ENCODE peak calls at places on chromosomes 2 and 18, in four cellular contexts. One of them, this sample, is unnamed.

GRCh38 chr18:39480494-39481245 is 1915.1 kb upstream of the CELF4 start:
- DNase-seq in AG10803: no peak
- DNase-seq in mammary epithelial cell: no peak
- DNase-seq in mucosa of gallbladder: no peak
- DNase-seq in this sample: no peak

GRCh38 chr18:61892683-61893303 is at the start of gene RNF152:
- DNase-seq in AG10803: peak
- DNase-seq in mucosa of gallbladder: peak
- DNase-seq in mammary epithelial cell: peak
- DNase-seq in this sample: peak

GRCh38 chr18:75429975-75430374 is 2.5 kb upstream of the SMIM21 start:
- DNase-seq in mammary epithelial cell: no peak
- DNase-seq in AG10803: no peak
- DNase-seq in mucosa of gallbladder: no peak
- DNase-seq in this sample: no peak

GRCh38 chr2:196520610-196521009 is 118.9 kb upstream of the CCDC150 start:
- DNase-seq in AG10803: no peak
- DNase-seq in mucosa of gallbladder: no peak
- DNase-seq in mammary epithelial cell: no peak
- DNase-seq in this sample: no peak

GRCh38 chr18:63409301-63409700 is 13.0 kb downstream of the VPS4B start:
- DNase-seq in AG10803: peak
- DNase-seq in mammary epithelial cell: peak
- DNase-seq in mucosa of gallbladder: no peak
- DNase-seq in this sample: no peak

GRCh38 chr2:148720501-148720998 is 76.0 kb downstream of the EPC2 start:
- DNase-seq in mammary epithelial cell: no peak
- DNase-seq in AG10803: peak
- DNase-seq in mucosa of gallbladder: peak
- DNase-seq in this sample: peak

GRCh38 chr18:33014060-33014796 is 241.4 kb upstream of the KLHL14 start:
- DNase-seq in mammary epithelial cell: no peak
- DNase-seq in AG10803: no peak
- DNase-seq in mucosa of gallbladder: no peak
- DNase-seq in this sample: no peak

GRCh38 chr2:19736191-19736831 is 165.5 kb downstream of the TTC32 start:
- DNase-seq in mucosa of gallbladder: no peak
- DNase-seq in AG10803: no peak
- DNase-seq in mammary epithelial cell: no peak
- DNase-seq in this sample: no peak

GRCh38 chr18:39806519-39806918 is 2148.5 kb upstream of the PIK3C3 start:
- DNase-seq in AG10803: peak
- DNase-seq in mammary epithelial cell: peak
- DNase-seq in mucosa of gallbladder: no peak
- DNase-seq in this sample: no peak

GRCh38 chr18:71075147-71075546 is 786.3 kb downstream of the SOCS6 start:
- DNase-seq in mucosa of gallbladder: no peak
- DNase-seq in AG10803: no peak
- DNase-seq in mammary epithelial cell: no peak
- DNase-seq in this sample: no peak

GRCh38 chr2:174667461-174667860 is 69.9 kb upstream of the WIPF1 start:
- DNase-seq in mucosa of gallbladder: no peak
- DNase-seq in mammary epithelial cell: no peak
- DNase-seq in AG10803: no peak
- DNase-seq in this sample: no peak

GRCh38 chr2:62450716-62451191 is 55.2 kb downstream of the TMEM17 start:
- DNase-seq in mammary epithelial cell: no peak
- DNase-seq in mucosa of gallbladder: peak
- DNase-seq in AG10803: no peak
- DNase-seq in this sample: no peak

GRCh38 chr2:33788044-33788443 is 188.9 kb upstream of the FAM98A start:
- DNase-seq in mucosa of gallbladder: no peak
- DNase-seq in AG10803: peak
- DNase-seq in mammary epithelial cell: no peak
- DNase-seq in this sample: no peak

GRCh38 chr18:51278045-51278649 is 80.7 kb upstream of the MEX3C start:
- DNase-seq in AG10803: no peak
- DNase-seq in mucosa of gallbladder: peak
- DNase-seq in mammary epithelial cell: peak
- DNase-seq in this sample: no peak

GRCh38 chr2:232882505-232883115 is 12.5 kb downstream of the SNORC start:
- DNase-seq in mucosa of gallbladder: no peak
- DNase-seq in AG10803: no peak
- DNase-seq in mammary epithelial cell: no peak
- DNase-seq in this sample: peak

GRCh38 chr18:9914584-9915290 is 921 bp downstream of the VAPA start:
- DNase-seq in AG10803: peak
- DNase-seq in mammary epithelial cell: peak
- DNase-seq in mucosa of gallbladder: peak
- DNase-seq in this sample: peak

GRCh38 chr2:45885111-45885685 is 233.7 kb downstream of the PRKCE start:
- DNase-seq in mucosa of gallbladder: no peak
- DNase-seq in AG10803: peak
- DNase-seq in mammary epithelial cell: no peak
- DNase-seq in this sample: no peak

GRCh38 chr2:231161252-231162035 is 36.6 kb upstream of the HTR2B start:
- DNase-seq in AG10803: no peak
- DNase-seq in mucosa of gallbladder: no peak
- DNase-seq in mammary epithelial cell: no peak
- DNase-seq in this sample: no peak

GRCh38 chr2:222057249-222058073 is 241.3 kb downstream of the PAX3 start:
- DNase-seq in AG10803: peak
- DNase-seq in mammary epithelial cell: no peak
- DNase-seq in mucosa of gallbladder: no peak
- DNase-seq in this sample: no peak

GRCh38 chr2:75605770-75606535 is 40.6 kb upstream of the MRPL19 start:
- DNase-seq in mammary epithelial cell: peak
- DNase-seq in AG10803: peak
- DNase-seq in mucosa of gallbladder: no peak
- DNase-seq in this sample: no peak

GRCh38 chr2:37892436-37893114 is 32.5 kb upstream of the RMDN2 start:
- DNase-seq in AG10803: peak
- DNase-seq in mucosa of gallbladder: no peak
- DNase-seq in mammary epithelial cell: no peak
- DNase-seq in this sample: no peak

GRCh38 chr2:200862532-200863000 is 1.9 kb downstream of the CLK1 start:
- DNase-seq in mucosa of gallbladder: peak
- DNase-seq in mammary epithelial cell: peak
- DNase-seq in AG10803: peak
- DNase-seq in this sample: peak

GRCh38 chr2:10323535-10323934 is 20.8 kb downstream of the HPCAL1 start:
- DNase-seq in mucosa of gallbladder: no peak
- DNase-seq in mammary epithelial cell: no peak
- DNase-seq in AG10803: no peak
- DNase-seq in this sample: no peak

GRCh38 chr2:241508240-241508509 is 209 bp downstream of the STK25 start:
- DNase-seq in AG10803: no peak
- DNase-seq in mammary epithelial cell: no peak
- DNase-seq in mucosa of gallbladder: peak
- DNase-seq in this sample: no peak

GRCh38 chr18:5197032-5197434 is at the start of gene AKAIN1:
- DNase-seq in AG10803: peak
- DNase-seq in mammary epithelial cell: peak
- DNase-seq in mucosa of gallbladder: peak
- DNase-seq in this sample: no peak

GRCh38 chr2:170504820-170505145 is 210.4 kb upstream of the SP5 start:
- DNase-seq in mucosa of gallbladder: no peak
- DNase-seq in mammary epithelial cell: no peak
- DNase-seq in AG10803: no peak
- DNase-seq in this sample: no peak

GRCh38 chr2:9697904-9698303 is 67.1 kb upstream of the YWHAQ start:
- DNase-seq in AG10803: no peak
- DNase-seq in mucosa of gallbladder: no peak
- DNase-seq in mammary epithelial cell: no peak
- DNase-seq in this sample: no peak

GRCh38 chr2:219658447-219658846 is 31.0 kb downstream of the SLC4A3 start:
- DNase-seq in mucosa of gallbladder: no peak
- DNase-seq in mammary epithelial cell: peak
- DNase-seq in AG10803: peak
- DNase-seq in this sample: no peak

GRCh38 chr2:113150258-113150601 is 22.8 kb downstream of the IL1RN start:
- DNase-seq in AG10803: no peak
- DNase-seq in mucosa of gallbladder: no peak
- DNase-seq in mammary epithelial cell: no peak
- DNase-seq in this sample: no peak

GRCh38 chr2:182077451-182078142 is 91.9 kb downstream of the PPP1R1C start:
- DNase-seq in AG10803: peak
- DNase-seq in mammary epithelial cell: peak
- DNase-seq in mucosa of gallbladder: peak
- DNase-seq in this sample: no peak

GRCh38 chr18:46152808-46153617 is 48.8 kb downstream of the HAUS1 start:
- DNase-seq in AG10803: peak
- DNase-seq in mammary epithelial cell: peak
- DNase-seq in mucosa of gallbladder: no peak
- DNase-seq in this sample: no peak

GRCh38 chr2:75464348-75464946 is 96.3 kb downstream of the EVA1A start:
- DNase-seq in mammary epithelial cell: peak
- DNase-seq in mucosa of gallbladder: no peak
- DNase-seq in AG10803: peak
- DNase-seq in this sample: no peak

GRCh38 chr2:9222246-9222898 is 15.8 kb downstream of the ASAP2 start:
- DNase-seq in AG10803: peak
- DNase-seq in mucosa of gallbladder: no peak
- DNase-seq in mammary epithelial cell: peak
- DNase-seq in this sample: no peak

GRCh38 chr2:12287220-12287751 is 429.4 kb upstream of the TRIB2 start:
- DNase-seq in mucosa of gallbladder: no peak
- DNase-seq in mammary epithelial cell: peak
- DNase-seq in AG10803: no peak
- DNase-seq in this sample: no peak

GRCh38 chr2:20143263-20143662 is 81.7 kb downstream of the SDC1 start:
- DNase-seq in mucosa of gallbladder: no peak
- DNase-seq in AG10803: peak
- DNase-seq in mammary epithelial cell: no peak
- DNase-seq in this sample: no peak

GRCh38 chr18:60978338-60978737 is 354.9 kb upstream of the CDH20 start:
- DNase-seq in AG10803: peak
- DNase-seq in mammary epithelial cell: peak
- DNase-seq in mucosa of gallbladder: no peak
- DNase-seq in this sample: no peak